ENCODE peak calls at places on chromosomes 4 and X, in nine cellular contexts. P, W, T, N, C, G, H, V and L are unnamed samples.

GRCh38 chr4:40233227-40233626 is 36.4 kb downstream of the RHOH start:
- DNase-seq in P (no peak), W (no peak), T (no peak), N (no peak), C (no peak), G (no peak), H (no peak), V (no peak), L (no peak)

GRCh38 chrX:43448688-43449087 is 207.4 kb upstream of the MAOA start:
- DNase-seq in P (no peak), W (no peak), T (no peak), N (no peak), C (no peak), G (no peak), H (no peak), V (no peak), L (no peak)

GRCh38 chrX:24145340-24146186 is 4.0 kb upstream of the ZFX start:
- DNase-seq in P (no peak), W (peak), T (peak), N (peak), C (peak), G (no peak), H (no peak), V (peak), L (no peak)

GRCh38 chrX:14873676-14874049 is 442 bp downstream of the MOSPD2 start:
- DNase-seq in P (no peak), W (no peak), T (no peak), N (no peak), C (no peak), G (no peak), H (no peak), V (peak), L (no peak)

GRCh38 chr4:13544556-13545393 is 467 bp upstream of the NKX3-2 start:
- DNase-seq in P (peak), W (peak), T (peak), N (peak), C (peak), G (peak), H (peak), V (peak), L (no peak)

GRCh38 chr4:106659386-106659785 is 290.8 kb upstream of the GIMD1 start:
- DNase-seq in P (no peak), W (peak), T (no peak), N (no peak), C (no peak), G (no peak), H (no peak), V (peak), L (no peak)

GRCh38 chr4:111842336-111842735 is 302.9 kb upstream of the FAM241A start:
- DNase-seq in P (no peak), W (no peak), T (no peak), N (no peak), C (no peak), G (no peak), H (no peak), V (no peak), L (no peak)

GRCh38 chrX:95056901-95057300 is 1382.9 kb downstream of the FAM133A start:
- DNase-seq in P (no peak), W (peak), T (no peak), N (peak), C (peak), G (no peak), H (no peak), V (peak), L (no peak)

GRCh38 chr4:5143940-5144339 is 92.7 kb downstream of the STK32B start:
- DNase-seq in P (no peak), W (no peak), T (no peak), N (no peak), C (no peak), G (no peak), H (no peak), V (peak), L (no peak)

GRCh38 chrX:16392597-16392996 is 225.3 kb downstream of the MAGEB17 start:
- DNase-seq in P (no peak), W (no peak), T (no peak), N (no peak), C (no peak), G (no peak), H (no peak), V (no peak), L (no peak)

GRCh38 chr4:165874799-165875371 is 1.8 kb downstream of the TLL1 start:
- DNase-seq in P (peak), W (no peak), T (peak), N (peak), C (no peak), G (no peak), H (peak), V (peak), L (no peak)

GRCh38 chr4:18390655-18391369 is 369.3 kb upstream of the LCORL start:
- DNase-seq in P (no peak), W (peak), T (no peak), N (no peak), C (peak), G (no peak), H (no peak), V (peak), L (no peak)

GRCh38 chr4:124322234-124322831 is 390.2 kb downstream of the ANKRD50 start:
- DNase-seq in P (no peak), W (peak), T (peak), N (peak), C (peak), G (peak), H (no peak), V (peak), L (no peak)

GRCh38 chrX:71603618-71604017 is 14.7 kb downstream of the CXCR3 start:
- DNase-seq in P (no peak), W (no peak), T (no peak), N (no peak), C (peak), G (no peak), H (no peak), V (peak), L (no peak)

GRCh38 chr4:141329174-141329569 is 108.5 kb downstream of the ZNF330 start:
- DNase-seq in P (no peak), W (no peak), T (no peak), N (no peak), C (peak), G (no peak), H (no peak), V (peak), L (no peak)

GRCh38 chrX:45751156-45751555 is 550.5 kb upstream of the DIPK2B start:
- DNase-seq in P (no peak), W (peak), T (no peak), N (no peak), C (peak), G (no peak), H (no peak), V (peak), L (no peak)

GRCh38 chr4:26330946-26331345 is 10.1 kb downstream of the RBPJ start:
- DNase-seq in P (no peak), W (no peak), T (no peak), N (peak), C (no peak), G (no peak), H (no peak), V (no peak), L (no peak)

GRCh38 chr4:74621616-74622015 is 172.7 kb downstream of the BTC start:
- DNase-seq in P (no peak), W (no peak), T (no peak), N (no peak), C (no peak), G (no peak), H (no peak), V (peak), L (no peak)

GRCh38 chr4:121189811-121190210 is 25.7 kb upstream of the TNIP3 start:
- DNase-seq in P (no peak), W (no peak), T (no peak), N (no peak), C (no peak), G (no peak), H (no peak), V (no peak), L (no peak)

GRCh38 chrX:150429577-150429976 is 66.5 kb downstream of the MAMLD1 start:
- DNase-seq in P (no peak), W (no peak), T (no peak), N (no peak), C (peak), G (no peak), H (no peak), V (peak), L (no peak)